ENCODE peak calls at places on chromosomes 6 and 20, in eight cellular contexts. O is tibial nerve, R is psoas muscle, F is OCI-LY7, G is GM10248, V is WTC11, E is choroid plexus epithelial cell, H is omental fat pad. L is an unnamed sample.

GRCh38 chr6:119672725-119673124 is 323.2 kb upstream of the MAN1A1 start:
- DNase-seq in E (no peak), V (no peak), G (no peak), O (no peak), R (no peak), F (no peak), H (no peak), L (no peak)

GRCh38 chr20:50054626-50055511 is 58.1 kb downstream of the UBE2V1 start:
- DNase-seq in O (peak; percentile 49), H (no peak), G (no peak), F (no peak), E (peak; percentile 83), V (no peak), R (no peak), L (no peak)

GRCh38 chr6:27688014-27688586 is 215.2 kb upstream of the ZNF184 start:
- DNase-seq in H (peak; percentile 79), V (peak; percentile 90), E (peak; percentile 90), O (peak; percentile 57), R (peak; percentile 71), F (peak; percentile 85), G (peak; percentile 73), L (peak; percentile 62)

GRCh38 chr6:30500421-30501069 is 11.2 kb downstream of the HLA-E start:
- DNase-seq in E (peak; percentile 61), H (no peak), O (no peak), F (no peak), V (no peak), R (no peak), G (no peak), L (no peak)

GRCh38 chr6:53718597-53719460 is 53.3 kb upstream of the KLHL31 start:
- DNase-seq in O (no peak), G (peak; percentile 77), F (peak; percentile 71), E (peak; percentile 85), V (no peak), H (no peak), R (no peak), L (no peak)

GRCh38 chr6:108200631-108201030 is 34.8 kb downstream of the NR2E1 start:
- DNase-seq in E (peak; percentile 20), F (no peak), O (no peak), V (no peak), G (no peak), R (no peak), H (no peak), L (no peak)

GRCh38 chr6:142400495-142400894 is 98.7 kb downstream of the ADGRG6 start:
- DNase-seq in E (peak; percentile 67), F (no peak), O (no peak), V (no peak), R (no peak), G (no peak), H (no peak), L (no peak)

GRCh38 chr20:57709823-57710799 is at the start of gene PMEPA1:
- DNase-seq in F (peak; percentile 89), O (peak; percentile 87), V (peak; percentile 95), R (peak; percentile 96), E (peak; percentile 98), G (peak; percentile 88), H (peak; percentile 69), L (peak; percentile 87)

GRCh38 chr6:56378966-56379608 is 131.7 kb upstream of the COL21A1 start:
- DNase-seq in H (no peak), O (no peak), R (no peak), G (no peak), E (no peak), V (no peak), F (no peak), L (no peak)

GRCh38 chr6:159654483-159655098 is 38.5 kb downstream of the SOD2 start:
- DNase-seq in R (no peak), V (no peak), H (no peak), E (peak; percentile 79), G (peak; percentile 39), F (peak; percentile 86), O (no peak), L (no peak)

DNA sequence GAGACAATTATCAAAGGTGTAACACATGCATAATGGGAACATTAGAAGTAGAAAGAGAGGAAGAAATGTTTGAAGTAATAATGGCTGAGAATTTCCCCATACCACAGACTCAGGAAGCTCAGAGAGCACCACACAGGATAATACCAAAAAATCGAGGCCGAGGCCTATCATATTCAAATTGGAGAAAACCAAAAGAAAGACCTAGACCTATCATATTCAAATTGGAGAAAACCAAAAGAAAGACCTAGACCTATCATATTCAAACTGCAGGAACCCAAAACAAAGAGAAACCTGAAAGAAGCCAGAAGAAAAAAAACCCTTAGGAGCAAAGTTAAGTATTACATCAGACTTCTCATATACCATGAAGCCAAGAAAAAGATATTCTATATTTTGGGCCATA is 18.0 kb downstream of the NINL start:
- DNase-seq in F (no peak), H (no peak), E (no peak), O (no peak), G (no peak), V (no peak), R (no peak), L (no peak)
- TF ChIP-seq CTCF in F (no peak), H (no peak), E (no peak), O (no peak), G (no peak), V (no peak), R (no peak), L (no peak)

DNA sequence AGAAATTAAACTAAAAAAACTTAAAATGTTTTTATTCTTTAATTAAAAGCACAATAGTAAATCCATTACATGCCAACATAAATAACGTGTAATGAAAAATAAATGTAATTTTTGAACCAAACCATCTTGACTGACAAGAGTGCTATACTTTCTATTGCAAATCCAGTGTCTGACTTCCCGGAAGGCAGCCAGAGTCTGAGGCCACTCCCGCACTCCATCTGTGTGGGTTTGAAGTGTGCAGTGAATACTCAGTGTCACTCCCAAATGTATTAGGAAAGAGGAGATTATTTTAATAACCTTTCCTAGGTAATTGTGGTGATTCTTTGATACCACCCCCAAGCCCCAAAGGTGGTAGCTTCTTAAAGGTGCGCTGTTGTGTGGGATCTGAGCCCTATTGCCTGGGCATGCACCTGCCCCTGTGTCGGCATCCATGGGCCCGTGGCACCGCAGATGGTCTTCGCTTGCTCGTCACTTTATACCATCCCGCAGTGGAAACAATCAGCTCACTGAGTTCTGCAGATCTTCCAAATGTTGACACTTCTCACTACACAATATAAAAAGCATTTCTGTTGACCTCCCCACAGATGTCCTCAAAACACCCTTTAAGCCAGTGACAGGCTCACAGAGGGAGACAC is 391.2 kb downstream of the THBS2 start:
- DNase-seq in E (no peak), G (no peak), H (no peak), O (no peak), V (no peak), R (no peak), F (no peak), L (no peak)
- TF ChIP-seq CTCF in E (no peak), G (no peak), H (no peak), O (no peak), V (no peak), R (no peak), F (no peak), L (no peak)

DNA sequence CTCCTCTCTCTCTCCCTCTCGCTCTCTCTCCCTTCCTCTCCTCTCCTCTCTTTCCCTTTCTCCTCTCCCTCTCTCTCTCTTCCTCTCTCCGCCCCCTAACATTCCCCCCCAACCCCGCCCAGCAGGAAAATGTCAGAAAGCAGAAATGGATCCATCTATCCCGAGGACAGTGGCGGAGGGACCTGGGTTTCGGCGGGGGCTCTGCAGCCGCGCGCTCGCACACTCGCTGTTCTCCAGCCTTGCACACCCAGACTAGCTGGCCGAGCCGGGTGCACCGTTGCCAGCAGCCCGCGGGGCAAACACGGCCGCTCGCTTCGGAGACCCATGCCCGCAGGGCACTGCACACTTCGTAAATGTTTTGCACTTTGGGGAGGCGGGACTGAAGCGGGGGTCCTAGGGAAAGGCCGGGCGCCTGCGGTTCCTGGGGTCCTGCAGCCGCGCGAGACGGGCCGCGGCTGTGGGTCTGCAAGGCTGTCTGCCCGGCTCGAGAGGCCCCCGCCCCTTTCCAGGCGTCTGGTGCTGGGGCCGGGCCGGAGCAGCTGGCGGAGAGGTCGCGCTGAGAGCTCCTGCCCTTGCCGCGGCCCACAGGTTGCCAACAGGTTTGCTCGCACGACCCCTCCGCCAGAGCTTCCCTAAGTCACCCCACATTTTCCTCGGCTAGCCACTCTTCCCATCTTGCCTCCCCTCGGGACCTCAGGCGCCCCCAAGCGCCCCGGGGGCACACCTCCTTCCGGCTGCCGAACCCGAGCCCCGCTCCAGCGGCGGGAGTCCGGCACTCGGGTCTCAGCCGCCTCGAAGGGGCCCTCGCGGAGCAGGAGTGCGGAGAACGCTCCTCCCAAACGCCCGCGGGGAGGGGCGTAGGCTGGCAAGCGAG is 818 bp upstream of the MDGA1 start:
- DNase-seq in O (no peak), E (peak; percentile 43), H (no peak), F (peak; percentile 44), R (peak; percentile 61), V (peak; percentile 71), G (peak; percentile 52), L (no peak)
- TF ChIP-seq CTCF in O (no peak), E (no peak), H (no peak), F (no peak), R (no peak), V (no peak), G (no peak), L (no peak)

GRCh38 chr20:48829940-48830339 is 2.1 kb upstream of the PREX1 start:
- DNase-seq in R (no peak), F (no peak), V (no peak), O (no peak), G (no peak), E (no peak), H (no peak), L (no peak)

GRCh38 chr20:48826883-48827771 is 672 bp downstream of the PREX1 start:
- DNase-seq in R (peak; percentile 62), G (no peak), E (no peak), H (no peak), V (peak; percentile 52), F (peak; percentile 67), O (no peak), L (no peak)

GRCh38 chr20:48826064-48826463 is 1.7 kb downstream of the PREX1 start:
- DNase-seq in H (no peak), R (no peak), E (no peak), G (no peak), O (no peak), F (no peak), V (peak; percentile 54), L (no peak)

GRCh38 chr20:48828734-48829460 is 1.1 kb upstream of the PREX1 start:
- DNase-seq in V (no peak), H (no peak), E (no peak), O (no peak), G (no peak), F (no peak), R (no peak), L (no peak)

DNA sequence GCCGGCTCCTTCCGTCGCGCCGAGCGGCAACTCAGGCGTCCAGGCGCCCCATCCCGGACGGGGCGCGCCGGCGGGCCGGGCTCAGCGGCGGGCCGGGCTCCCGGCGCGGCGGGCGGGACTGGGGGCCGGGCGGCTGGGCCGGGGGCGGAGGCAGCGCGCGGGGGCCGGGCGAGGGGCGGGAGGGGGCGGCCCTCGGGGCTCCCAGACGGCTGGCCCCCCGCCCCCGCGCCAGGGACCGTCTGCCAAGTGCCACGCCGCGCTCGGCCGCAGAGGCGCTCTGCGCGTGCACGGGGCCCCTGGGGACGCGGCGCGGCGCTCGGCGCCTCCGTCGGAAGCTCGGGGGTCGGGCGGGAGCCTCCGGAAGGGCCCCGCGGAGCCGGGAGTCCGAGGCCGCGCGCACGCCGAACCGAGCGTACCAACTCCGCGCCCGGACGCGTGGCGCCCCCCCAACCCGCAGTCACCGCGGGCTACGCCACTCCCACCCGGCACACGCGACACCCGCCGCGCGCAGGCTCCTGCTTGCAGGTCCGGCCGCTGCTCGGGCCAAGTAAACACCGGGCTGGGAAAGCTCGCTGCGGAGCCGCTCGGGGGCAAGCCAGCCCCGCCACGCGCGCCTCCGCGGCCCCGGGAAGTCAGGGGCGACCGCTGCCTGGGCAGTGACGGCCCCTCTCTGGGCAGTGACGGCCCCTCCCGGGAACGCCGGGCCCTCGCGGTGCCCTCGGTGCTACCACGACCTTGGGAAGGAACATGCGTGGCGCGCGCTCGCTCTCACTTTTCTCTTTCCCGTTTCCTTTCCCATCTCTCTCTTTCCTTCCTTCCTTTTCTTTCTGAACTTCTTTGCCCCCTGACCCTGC is at the start of gene PREX1:
- DNase-seq in O (peak; percentile 48), F (peak; percentile 95), E (peak; percentile 87), H (no peak), R (peak; percentile 86), V (peak; percentile 81), G (peak; percentile 94), L (peak; percentile 81)
- TF ChIP-seq CTCF in O (peak; percentile 75), F (peak; percentile 15), E (no peak), H (no peak), R (peak; percentile 20), V (no peak), G (no peak), L (peak; percentile 7)